ENCODE peak calls at places on chromosomes 4 and X, in seven cellular contexts. L is H4, N is A549, T is psoas muscle, A is GM13976, G is omental fat pad, D is upper lobe of right lung. P is an unnamed sample.

GRCh38 chrX:38293741-38294140 is 33.6 kb downstream of the RPGR start:
- DNase-seq in L (no peak), A (no peak), T (no peak), D (no peak), G (no peak), N (no peak), P (no peak)

GRCh38 chr4:74794341-74794801 is at the start of gene BTC:
- DNase-seq in D (peak), G (peak), N (peak), L (peak), A (peak), T (peak), P (peak)

GRCh38 chrX:140765043-140765784 is 55.7 kb downstream of the LINC00632 start:
- DNase-seq in A (no peak), L (no peak), G (no peak), D (no peak), N (no peak), T (no peak), P (no peak)

GRCh38 chr4:5933996-5934831 is 41.3 kb upstream of the CRMP1 start:
- DNase-seq in L (no peak), D (no peak), A (no peak), N (no peak), G (no peak), T (no peak), P (no peak)

GRCh38 chr4:106986486-106986885 is 49.6 kb downstream of the DKK2 start:
- DNase-seq in T (no peak), N (no peak), D (no peak), A (no peak), L (no peak), G (no peak), P (no peak)

GRCh38 chr4:6875431-6875831 is 34.2 kb upstream of the TBC1D14 start:
- DNase-seq in G (no peak), N (no peak), D (peak), L (no peak), T (peak), A (no peak), P (no peak)

GRCh38 chrX:132480581-132481203 is 8.1 kb downstream of the MBNL3 start:
- DNase-seq in D (peak), N (no peak), T (no peak), G (no peak), L (peak), A (peak), P (peak)

GRCh38 chr4:19030536-19030935 is 1009.0 kb upstream of the LCORL start:
- DNase-seq in A (no peak), G (no peak), D (no peak), L (no peak), N (no peak), T (no peak), P (no peak)

GRCh38 chrX:125628435-125628834 is 308.8 kb downstream of the TEX13C start:
- DNase-seq in D (no peak), G (no peak), L (no peak), T (no peak), N (no peak), A (no peak), P (no peak)

GRCh38 chr4:8740666-8741395 is 130.8 kb downstream of the HMX1 start:
- DNase-seq in T (no peak), L (no peak), D (peak), A (peak), G (no peak), N (no peak), P (peak)

GRCh38 chr4:827209-828081 is 1.5 kb upstream of the CPLX1 start:
- DNase-seq in G (no peak), T (peak), D (peak), N (no peak), L (no peak), A (no peak), P (no peak)

GRCh38 chrX:39855748-39856129 is 242.0 kb downstream of the BCOR start:
- DNase-seq in T (no peak), L (peak), N (peak), A (peak), G (no peak), D (no peak), P (no peak)

GRCh38 chrX:108735680-108736508 is 469 bp downstream of the IRS4 start:
- DNase-seq in G (no peak), N (no peak), L (peak), A (peak), D (peak), T (no peak), P (peak)

GRCh38 chr4:152943673-152944072 is 7.5 kb downstream of the FHDC1 start:
- DNase-seq in N (no peak), D (no peak), L (no peak), A (no peak), T (no peak), G (no peak), P (no peak)

GRCh38 chrX:120753413-120754251 is 122.0 kb downstream of the CT47B1 start:
- DNase-seq in G (no peak), D (no peak), L (no peak), A (no peak), T (no peak), N (no peak), P (no peak)

GRCh38 chr4:114964016-114964415 is 149.4 kb downstream of the NDST4 start:
- DNase-seq in A (no peak), T (no peak), L (no peak), N (no peak), G (no peak), D (no peak), P (no peak)

GRCh38 chr4:2924765-2925301 is 38.4 kb downstream of the NOP14 start:
- DNase-seq in N (no peak), G (no peak), L (no peak), D (peak), A (no peak), T (peak), P (peak)

GRCh38 chrX:131626681-131627296 is 82.9 kb downstream of the OR13H1 start:
- DNase-seq in T (no peak), N (peak), A (no peak), L (peak), D (no peak), G (no peak), P (no peak)

GRCh38 chr4:122668241-122668640 is 47.4 kb upstream of the IL21 start:
- DNase-seq in D (no peak), T (no peak), N (no peak), G (no peak), A (no peak), L (no peak), P (no peak)

GRCh38 chr4:24428850-24429249 is 155.5 kb downstream of the DHX15 start:
- DNase-seq in T (no peak), D (no peak), A (no peak), N (no peak), L (no peak), G (no peak), P (no peak)

GRCh38 chr4:2820216-2820982 is 23.2 kb upstream of the ADD1 start:
- DNase-seq in T (peak), G (no peak), A (no peak), N (no peak), D (no peak), L (no peak), P (no peak)

GRCh38 chr4:136731025-136731424 is 801.3 kb downstream of the PCDH18 start:
- DNase-seq in G (no peak), L (no peak), A (no peak), D (no peak), N (no peak), T (no peak), P (no peak)

GRCh38 chrX:9337056-9337455 is 127.8 kb upstream of the TBL1X start:
- DNase-seq in D (no peak), T (no peak), G (no peak), A (no peak), L (no peak), N (no peak), P (peak)

GRCh38 chr4:145179201-145179860 is 1.1 kb downstream of the OTUD4 start:
- DNase-seq in T (peak), D (peak), A (peak), N (peak), L (peak), G (no peak), P (peak)

GRCh38 chr4:3660086-3660927 is 105.9 kb upstream of the ADRA2C start:
- DNase-seq in D (no peak), N (no peak), G (no peak), L (no peak), A (no peak), T (no peak), P (no peak)

GRCh38 chr4:128241981-128242380 is 45.6 kb downstream of the PGRMC2 start:
- DNase-seq in A (no peak), N (no peak), D (no peak), L (no peak), G (no peak), T (no peak), P (no peak)

GRCh38 chrX:15820106-15821073 is 30.1 kb downstream of the ZRSR2 start:
- DNase-seq in G (no peak), L (peak), D (no peak), N (no peak), T (no peak), A (no peak), P (no peak)

GRCh38 chr4:153153339-153153851 is 50.8 kb upstream of the TRIM2 start:
- DNase-seq in G (no peak), D (peak), N (peak), A (peak), L (peak), T (peak), P (peak)

GRCh38 chr4:117623321-117623720 is 411.0 kb upstream of the NDST3 start:
- DNase-seq in N (no peak), A (no peak), G (no peak), D (no peak), T (no peak), L (no peak), P (no peak)

GRCh38 chr4:78954048-78954666 is 14.9 kb upstream of the PAQR3 start:
- DNase-seq in A (no peak), T (no peak), G (no peak), N (no peak), L (peak), D (no peak), P (no peak)

GRCh38 chr4:26084414-26084813 is 170.4 kb downstream of the SMIM20 start:
- DNase-seq in A (no peak), D (no peak), L (no peak), T (no peak), G (no peak), N (no peak), P (no peak)

GRCh38 chr4:76373919-76374552 is 46.9 kb downstream of the CCDC158 start:
- DNase-seq in A (no peak), D (no peak), T (no peak), N (no peak), G (no peak), L (peak), P (no peak)

GRCh38 chr4:104382961-104383360 is 111.7 kb downstream of the CXXC4 start:
- DNase-seq in L (no peak), D (no peak), T (no peak), A (no peak), N (no peak), G (no peak), P (no peak)

GRCh38 chrX:1496076-1496475 is 40.9 kb downstream of the P2RY8 start:
- DNase-seq in G (no peak), T (no peak), D (peak), N (no peak), A (no peak), L (no peak), P (no peak)

GRCh38 chrX:152072236-152072635 is 66.1 kb downstream of the MAGEA10 start:
- DNase-seq in G (no peak), N (peak), L (peak), T (no peak), A (no peak), D (no peak), P (no peak)